ENCODE peak calls at places on chromosomes 12 and 14, in six cellular contexts. One of them, this sample, is unnamed.

GRCh38 chr14:67387195-67387594 is 24.8 kb downstream of the PLEK2 start:
- DNase-seq in A673: no peak
- DNase-seq in skeletal muscle cell: no peak
- DNase-seq in posterior vena cava: no peak
- DNase-seq in activated T-cell treated with anti-CD3 and anti-CD28 coated beads, Interleukin-2, amount 50 U/mL, for 72 hours: no peak
- DNase-seq in GM13977: no peak
- DNase-seq in this sample: no peak

GRCh38 chr12:28446031-28446430 is 255.8 kb downstream of the CCDC91 start:
- DNase-seq in A673: no peak
- DNase-seq in skeletal muscle cell: no peak
- DNase-seq in posterior vena cava: no peak
- DNase-seq in activated T-cell treated with anti-CD3 and anti-CD28 coated beads, Interleukin-2, amount 50 U/mL, for 72 hours: no peak
- DNase-seq in GM13977: no peak
- DNase-seq in this sample: no peak

GRCh38 chr14:26730929-26731618 is 133.2 kb upstream of the NOVA1 start:
- DNase-seq in A673: peak; percentile 54
- DNase-seq in skeletal muscle cell: no peak
- DNase-seq in posterior vena cava: no peak
- DNase-seq in activated T-cell treated with anti-CD3 and anti-CD28 coated beads, Interleukin-2, amount 50 U/mL, for 72 hours: no peak
- DNase-seq in GM13977: no peak
- DNase-seq in this sample: no peak

GRCh38 chr12:6033546-6033945 is 88.5 kb upstream of the ANO2 start:
- DNase-seq in A673: no peak
- DNase-seq in skeletal muscle cell: no peak
- DNase-seq in posterior vena cava: peak; percentile 47
- DNase-seq in activated T-cell treated with anti-CD3 and anti-CD28 coated beads, Interleukin-2, amount 50 U/mL, for 72 hours: no peak
- DNase-seq in GM13977: no peak
- DNase-seq in this sample: no peak

GRCh38 chr14:102490456-102490855 is 19.1 kb downstream of the ANKRD9 start:
- DNase-seq in A673: no peak
- DNase-seq in skeletal muscle cell: no peak
- DNase-seq in posterior vena cava: peak; percentile 68
- DNase-seq in activated T-cell treated with anti-CD3 and anti-CD28 coated beads, Interleukin-2, amount 50 U/mL, for 72 hours: no peak
- DNase-seq in GM13977: no peak
- DNase-seq in this sample: no peak

GRCh38 chr12:19168634-19169033 is 39.1 kb downstream of the PLEKHA5 start:
- DNase-seq in A673: no peak
- DNase-seq in skeletal muscle cell: no peak
- DNase-seq in posterior vena cava: no peak
- DNase-seq in activated T-cell treated with anti-CD3 and anti-CD28 coated beads, Interleukin-2, amount 50 U/mL, for 72 hours: no peak
- DNase-seq in GM13977: no peak
- DNase-seq in this sample: no peak

GRCh38 chr12:105355752-105356151 is 25.3 kb downstream of the C12orf75 start:
- DNase-seq in A673: no peak
- DNase-seq in skeletal muscle cell: no peak
- DNase-seq in posterior vena cava: no peak
- DNase-seq in activated T-cell treated with anti-CD3 and anti-CD28 coated beads, Interleukin-2, amount 50 U/mL, for 72 hours: no peak
- DNase-seq in GM13977: no peak
- DNase-seq in this sample: no peak

GRCh38 chr14:41167040-41167439 is 439.6 kb upstream of the LRFN5 start:
- DNase-seq in A673: no peak
- DNase-seq in skeletal muscle cell: no peak
- DNase-seq in posterior vena cava: no peak
- DNase-seq in activated T-cell treated with anti-CD3 and anti-CD28 coated beads, Interleukin-2, amount 50 U/mL, for 72 hours: no peak
- DNase-seq in GM13977: no peak
- DNase-seq in this sample: no peak

GRCh38 chr12:14395059-14395778 is 29.7 kb downstream of the ATF7IP start:
- DNase-seq in A673: no peak
- DNase-seq in skeletal muscle cell: no peak
- DNase-seq in posterior vena cava: no peak
- DNase-seq in activated T-cell treated with anti-CD3 and anti-CD28 coated beads, Interleukin-2, amount 50 U/mL, for 72 hours: no peak
- DNase-seq in GM13977: peak; percentile 31
- DNase-seq in this sample: no peak

GRCh38 chr14:21256539-21257394 is 12.5 kb downstream of the HNRNPC start:
- DNase-seq in A673: no peak
- DNase-seq in skeletal muscle cell: no peak
- DNase-seq in posterior vena cava: no peak
- DNase-seq in activated T-cell treated with anti-CD3 and anti-CD28 coated beads, Interleukin-2, amount 50 U/mL, for 72 hours: no peak
- DNase-seq in GM13977: no peak
- DNase-seq in this sample: no peak

GRCh38 chr14:63224196-63224595 is 20.0 kb downstream of the RHOJ start:
- DNase-seq in A673: peak; percentile 53
- DNase-seq in skeletal muscle cell: no peak
- DNase-seq in posterior vena cava: no peak
- DNase-seq in activated T-cell treated with anti-CD3 and anti-CD28 coated beads, Interleukin-2, amount 50 U/mL, for 72 hours: no peak
- DNase-seq in GM13977: no peak
- DNase-seq in this sample: no peak

GRCh38 chr12:129110575-129110974 is 257.3 kb downstream of the GLT1D1 start:
- DNase-seq in A673: no peak
- DNase-seq in skeletal muscle cell: no peak
- DNase-seq in posterior vena cava: no peak
- DNase-seq in activated T-cell treated with anti-CD3 and anti-CD28 coated beads, Interleukin-2, amount 50 U/mL, for 72 hours: no peak
- DNase-seq in GM13977: no peak
- DNase-seq in this sample: no peak

GRCh38 chr14:23727566-23728335 is 91.6 kb downstream of the DHRS2 start:
- DNase-seq in A673: peak; percentile 74
- DNase-seq in skeletal muscle cell: peak; percentile 1
- DNase-seq in posterior vena cava: no peak
- DNase-seq in activated T-cell treated with anti-CD3 and anti-CD28 coated beads, Interleukin-2, amount 50 U/mL, for 72 hours: no peak
- DNase-seq in GM13977: peak; percentile 63
- DNase-seq in this sample: no peak

GRCh38 chr12:96046543-96047137 is 11.3 kb upstream of the LTA4H start:
- DNase-seq in A673: no peak
- DNase-seq in skeletal muscle cell: no peak
- DNase-seq in posterior vena cava: no peak
- DNase-seq in activated T-cell treated with anti-CD3 and anti-CD28 coated beads, Interleukin-2, amount 50 U/mL, for 72 hours: no peak
- DNase-seq in GM13977: no peak
- DNase-seq in this sample: no peak

GRCh38 chr14:101473795-101474562 is 87.3 kb upstream of the DIO3 start:
- DNase-seq in A673: no peak
- DNase-seq in skeletal muscle cell: no peak
- DNase-seq in posterior vena cava: peak; percentile 59
- DNase-seq in activated T-cell treated with anti-CD3 and anti-CD28 coated beads, Interleukin-2, amount 50 U/mL, for 72 hours: no peak
- DNase-seq in GM13977: no peak
- DNase-seq in this sample: no peak

GRCh38 chr12:26863515-26863914 is 30.5 kb upstream of the ITPR2 start:
- DNase-seq in A673: peak; percentile 43
- DNase-seq in skeletal muscle cell: no peak
- DNase-seq in posterior vena cava: no peak
- DNase-seq in activated T-cell treated with anti-CD3 and anti-CD28 coated beads, Interleukin-2, amount 50 U/mL, for 72 hours: no peak
- DNase-seq in GM13977: no peak
- DNase-seq in this sample: no peak

GRCh38 chr12:19794116-19794515 is 354.8 kb downstream of the AEBP2 start:
- DNase-seq in A673: no peak
- DNase-seq in skeletal muscle cell: no peak
- DNase-seq in posterior vena cava: no peak
- DNase-seq in activated T-cell treated with anti-CD3 and anti-CD28 coated beads, Interleukin-2, amount 50 U/mL, for 72 hours: no peak
- DNase-seq in GM13977: no peak
- DNase-seq in this sample: no peak

GRCh38 chr12:4648099-4648498 is 752 bp downstream of the AKAP3 start:
- DNase-seq in A673: no peak
- DNase-seq in skeletal muscle cell: no peak
- DNase-seq in posterior vena cava: no peak
- DNase-seq in activated T-cell treated with anti-CD3 and anti-CD28 coated beads, Interleukin-2, amount 50 U/mL, for 72 hours: no peak
- DNase-seq in GM13977: no peak
- DNase-seq in this sample: no peak

GRCh38 chr12:69475237-69475984 is 5.2 kb downstream of the FRS2 start:
- DNase-seq in A673: no peak
- DNase-seq in skeletal muscle cell: no peak
- DNase-seq in posterior vena cava: no peak
- DNase-seq in activated T-cell treated with anti-CD3 and anti-CD28 coated beads, Interleukin-2, amount 50 U/mL, for 72 hours: no peak
- DNase-seq in GM13977: no peak
- DNase-seq in this sample: no peak

GRCh38 chr12:76083246-76083735 is 1.2 kb downstream of the NAP1L1 start:
- DNase-seq in A673: no peak
- DNase-seq in skeletal muscle cell: no peak
- DNase-seq in posterior vena cava: no peak
- DNase-seq in activated T-cell treated with anti-CD3 and anti-CD28 coated beads, Interleukin-2, amount 50 U/mL, for 72 hours: no peak
- DNase-seq in GM13977: no peak
- DNase-seq in this sample: no peak

GRCh38 chr12:132539016-132539773 is 49.2 kb downstream of the FBRSL1 start:
- DNase-seq in A673: no peak
- DNase-seq in skeletal muscle cell: no peak
- DNase-seq in posterior vena cava: no peak
- DNase-seq in activated T-cell treated with anti-CD3 and anti-CD28 coated beads, Interleukin-2, amount 50 U/mL, for 72 hours: no peak
- DNase-seq in GM13977: no peak
- DNase-seq in this sample: no peak

GRCh38 chr12:114747156-114747555 is 63.2 kb upstream of the TBX3 start:
- DNase-seq in A673: no peak
- DNase-seq in skeletal muscle cell: no peak
- DNase-seq in posterior vena cava: no peak
- DNase-seq in activated T-cell treated with anti-CD3 and anti-CD28 coated beads, Interleukin-2, amount 50 U/mL, for 72 hours: no peak
- DNase-seq in GM13977: no peak
- DNase-seq in this sample: no peak

This sample was measured in heart right ventricle.